ENCODE peak calls at places on chromosomes 6 and 20, in six cellular contexts. One of them, this sample, is unnamed.

GRCh38 chr6:55568779-55569439 is 10.1 kb downstream of the HMGCLL1 start:
- DNase-seq in NCI-H226: no peak
- DNase-seq in GM23338: no peak
- DNase-seq in cerebellar nuclear complex: no peak
- DNase-seq in caudate nucleus: no peak
- DNase-seq in EL: no peak
- DNase-seq in this sample: no peak

GRCh38 chr20:60765821-60766403 is 486.1 kb upstream of the CDH4 start:
- DNase-seq in NCI-H226: no peak
- DNase-seq in GM23338: no peak
- DNase-seq in cerebellar nuclear complex: no peak
- DNase-seq in caudate nucleus: no peak
- DNase-seq in EL: no peak
- DNase-seq in this sample: no peak

GRCh38 chr6:90500458-90500857 is 86.4 kb downstream of the MAP3K7 start:
- DNase-seq in NCI-H226: no peak
- DNase-seq in GM23338: peak
- DNase-seq in cerebellar nuclear complex: no peak
- DNase-seq in caudate nucleus: no peak
- DNase-seq in EL: no peak
- DNase-seq in this sample: no peak

GRCh38 chr6:166497087-166497899 is 89.2 kb downstream of the RAMACL start:
- DNase-seq in NCI-H226: no peak
- DNase-seq in GM23338: no peak
- DNase-seq in cerebellar nuclear complex: no peak
- DNase-seq in caudate nucleus: no peak
- DNase-seq in EL: peak
- DNase-seq in this sample: no peak

GRCh38 chr6:27575594-27576361 is 102.9 kb upstream of the ZNF184 start:
- DNase-seq in NCI-H226: peak
- DNase-seq in GM23338: peak
- DNase-seq in cerebellar nuclear complex: no peak
- DNase-seq in caudate nucleus: no peak
- DNase-seq in EL: peak
- DNase-seq in this sample: no peak

GRCh38 chr6:158642097-158642601 is 2.4 kb downstream of the DYNLT1 start:
- DNase-seq in NCI-H226: peak
- DNase-seq in GM23338: no peak
- DNase-seq in cerebellar nuclear complex: no peak
- DNase-seq in caudate nucleus: no peak
- DNase-seq in EL: peak
- DNase-seq in this sample: no peak

GRCh38 chr6:167285077-167285770 is 5.9 kb upstream of the UNC93A start:
- DNase-seq in NCI-H226: no peak
- DNase-seq in GM23338: no peak
- DNase-seq in cerebellar nuclear complex: no peak
- DNase-seq in caudate nucleus: no peak
- DNase-seq in EL: no peak
- DNase-seq in this sample: no peak

GRCh38 chr6:109456283-109456583 is 661 bp upstream of the MICAL1 start:
- DNase-seq in NCI-H226: no peak
- DNase-seq in GM23338: peak
- DNase-seq in cerebellar nuclear complex: no peak
- DNase-seq in caudate nucleus: no peak
- DNase-seq in EL: no peak
- DNase-seq in this sample: no peak

GRCh38 chr6:162123797-162124196 is 603.8 kb downstream of the PRKN start:
- DNase-seq in NCI-H226: no peak
- DNase-seq in GM23338: peak
- DNase-seq in cerebellar nuclear complex: no peak
- DNase-seq in caudate nucleus: no peak
- DNase-seq in EL: no peak
- DNase-seq in this sample: no peak

GRCh38 chr6:25962368-25963127 is at the start of gene TRIM38:
- DNase-seq in NCI-H226: peak
- DNase-seq in GM23338: peak
- DNase-seq in cerebellar nuclear complex: no peak
- DNase-seq in caudate nucleus: no peak
- DNase-seq in EL: peak
- DNase-seq in this sample: peak

GRCh38 chr6:10310826-10311225 is 104.0 kb downstream of the TFAP2A start:
- DNase-seq in NCI-H226: no peak
- DNase-seq in GM23338: no peak
- DNase-seq in cerebellar nuclear complex: no peak
- DNase-seq in caudate nucleus: no peak
- DNase-seq in EL: no peak
- DNase-seq in this sample: no peak

GRCh38 chr20:45036044-45036755 is 64.7 kb downstream of the KCNS1 start:
- DNase-seq in NCI-H226: peak
- DNase-seq in GM23338: no peak
- DNase-seq in cerebellar nuclear complex: no peak
- DNase-seq in caudate nucleus: no peak
- DNase-seq in EL: peak
- DNase-seq in this sample: no peak

This sample was measured in substantia nigra.